ENCODE peak calls at places on chromosome 11, in four cellular contexts. U, G, R and V are unnamed samples.

GRCh38 chr11:115920841-115921480 is 416.7 kb upstream of the CADM1 start:
- DNase-seq in U (no peak), G (no peak), R (no peak), V (no peak)

GRCh38 chr11:35911616-35912165 is 32.2 kb upstream of the LDLRAD3 start:
- DNase-seq in U (no peak), G (no peak), R (no peak), V (no peak)

GRCh38 chr11:128988224-128988970 is 45.7 kb upstream of the TP53AIP1 start:
- DNase-seq in U (no peak), G (no peak), R (no peak), V (no peak)

GRCh38 chr11:65109231-65110198 is 2.2 kb upstream of the TM7SF2 start:
- DNase-seq in U (no peak), G (no peak), R (no peak), V (no peak)

GRCh38 chr11:12111482-12112149 is 1.2 kb downstream of the MICAL2 start:
- DNase-seq in U (no peak), G (no peak), R (no peak), V (no peak)

GRCh38 chr11:130849215-130849568 is 67.1 kb downstream of the SNX19 start:
- DNase-seq in U (peak; percentile 56), G (no peak), R (no peak), V (no peak)

GRCh38 chr11:122032317-122032716 is 83.7 kb downstream of the BLID start:
- DNase-seq in U (peak; percentile 56), G (no peak), R (no peak), V (no peak)

GRCh38 chr11:8826145-8826786 is 84.7 kb upstream of the AKIP1 start:
- DNase-seq in U (no peak), G (no peak), R (no peak), V (no peak)

GRCh38 chr11:33532720-33533119 is 167.9 kb downstream of the C11orf91 start:
- DNase-seq in U (no peak), G (no peak), R (no peak), V (no peak)

GRCh38 chr11:105004021-105004420 is 18.9 kb downstream of the CASP5 start:
- DNase-seq in U (no peak), G (no peak), R (no peak), V (no peak)

GRCh38 chr11:37449146-37449545 is 851.1 kb upstream of the RAG2 start:
- DNase-seq in U (peak; percentile 5), G (no peak), R (no peak), V (no peak)

GRCh38 chr11:41309716-41310115 is 149.7 kb downstream of the LRRC4C start:
- DNase-seq in U (no peak), G (no peak), R (no peak), V (no peak)

GRCh38 chr11:11993814-11994213 is 14.6 kb downstream of the DKK3 start:
- DNase-seq in U (no peak), G (no peak), R (no peak), V (no peak)

GRCh38 chr11:61996933-61997332 is 29.5 kb upstream of the FTH1 start:
- DNase-seq in U (no peak), G (no peak), R (no peak), V (no peak)

GRCh38 chr11:43693731-43694130 is 13.2 kb downstream of the HSD17B12 start:
- DNase-seq in U (no peak), G (no peak), R (no peak), V (no peak)